ENCODE peak calls at places on chromosomes 2 and 18, in five cellular contexts. One of them, this sample, is unnamed.
A peak's percentile ranks its signal among the peaks of the same experiment; 100 is the strongest.

GRCh38 chr2:182229288-182229687 is 197.5 kb downstream of the PDE1A start:
- DNase-seq in Calu3: no peak
- DNase-seq in upper lobe of left lung: no peak
- DNase-seq in adrenal gland: no peak
- DNase-seq in ascending aorta: no peak
- DNase-seq in this sample: no peak

GRCh38 chr2:235263205-235264120 is 230.4 kb upstream of the AGAP1 start:
- DNase-seq in Calu3: peak; percentile 69
- DNase-seq in upper lobe of left lung: peak; percentile 48
- DNase-seq in adrenal gland: peak; percentile 88
- DNase-seq in ascending aorta: no peak
- DNase-seq in this sample: no peak

GRCh38 chr2:240591784-240592183 is 5.2 kb downstream of the CAPN10 start:
- DNase-seq in Calu3: no peak
- DNase-seq in upper lobe of left lung: no peak
- DNase-seq in adrenal gland: no peak
- DNase-seq in ascending aorta: peak; percentile 7
- DNase-seq in this sample: no peak

GRCh38 chr2:20649586-20650375 is 1.1 kb downstream of the HS1BP3 start:
- DNase-seq in Calu3: no peak
- DNase-seq in upper lobe of left lung: no peak
- DNase-seq in adrenal gland: peak; percentile 68
- DNase-seq in ascending aorta: no peak
- DNase-seq in this sample: no peak

GRCh38 chr2:72883356-72883962 is 3.7 kb upstream of the SPR start:
- DNase-seq in Calu3: peak; percentile 52
- DNase-seq in upper lobe of left lung: no peak
- DNase-seq in adrenal gland: no peak
- DNase-seq in ascending aorta: no peak
- DNase-seq in this sample: no peak

GRCh38 chr18:7023581-7023980 is 94.0 kb downstream of the LAMA1 start:
- DNase-seq in Calu3: no peak
- DNase-seq in upper lobe of left lung: no peak
- DNase-seq in adrenal gland: no peak
- DNase-seq in ascending aorta: no peak
- DNase-seq in this sample: no peak

GRCh38 chr2:121359937-121360565 is 75.0 kb upstream of the TFCP2L1 start:
- DNase-seq in Calu3: no peak
- DNase-seq in upper lobe of left lung: no peak
- DNase-seq in adrenal gland: no peak
- DNase-seq in ascending aorta: no peak
- DNase-seq in this sample: no peak

GRCh38 chr2:160471950-160472349 is 21.7 kb downstream of the RBMS1 start:
- DNase-seq in Calu3: no peak
- DNase-seq in upper lobe of left lung: no peak
- DNase-seq in adrenal gland: no peak
- DNase-seq in ascending aorta: no peak
- DNase-seq in this sample: no peak

GRCh38 chr2:27842894-27843293 is 47.3 kb downstream of the RBKS start:
- DNase-seq in Calu3: no peak
- DNase-seq in upper lobe of left lung: no peak
- DNase-seq in adrenal gland: no peak
- DNase-seq in ascending aorta: no peak
- DNase-seq in this sample: no peak

GRCh38 chr2:40448476-40449079 is 3.3 kb downstream of the SLC8A1 start:
- DNase-seq in Calu3: no peak
- DNase-seq in upper lobe of left lung: no peak
- DNase-seq in adrenal gland: no peak
- DNase-seq in ascending aorta: no peak
- DNase-seq in this sample: no peak
- TF ChIP-seq CTCF in Calu3: peak; percentile 28
- TF ChIP-seq CTCF in upper lobe of left lung: no peak
- TF ChIP-seq CTCF in adrenal gland: no peak
- TF ChIP-seq CTCF in ascending aorta: peak; percentile 52
- TF ChIP-seq CTCF in this sample: peak; percentile 74

DNA sequence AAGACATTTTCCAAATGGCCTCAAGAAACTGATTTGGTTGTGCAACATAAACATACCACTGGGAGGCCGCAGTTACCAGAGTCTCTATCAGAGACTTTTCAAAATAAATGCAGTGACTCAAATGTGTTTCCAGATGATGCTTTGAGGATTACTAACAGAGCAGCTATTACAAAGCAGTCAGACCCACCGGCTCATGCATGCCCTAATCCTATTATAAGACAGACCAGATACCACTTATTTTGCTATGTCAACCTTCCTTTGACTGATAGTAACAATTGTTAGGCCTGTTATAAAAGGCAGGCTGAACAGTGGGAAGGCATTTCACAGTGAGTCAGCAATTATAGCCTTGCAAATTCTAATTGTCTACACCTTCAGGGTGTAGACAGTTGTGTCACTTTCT is 217.7 kb downstream of the LRRTM1 start:
- DNase-seq in Calu3: no peak
- DNase-seq in upper lobe of left lung: no peak
- DNase-seq in adrenal gland: no peak
- DNase-seq in ascending aorta: no peak
- DNase-seq in this sample: no peak
- TF ChIP-seq CTCF in Calu3: no peak
- TF ChIP-seq CTCF in upper lobe of left lung: no peak
- TF ChIP-seq CTCF in adrenal gland: no peak
- TF ChIP-seq CTCF in ascending aorta: no peak
- TF ChIP-seq CTCF in this sample: peak; percentile 33

GRCh38 chr2:237124820-237125219 is 39.1 kb downstream of the COPS8 start:
- DNase-seq in Calu3: no peak
- DNase-seq in upper lobe of left lung: no peak
- DNase-seq in adrenal gland: no peak
- DNase-seq in ascending aorta: no peak
- DNase-seq in this sample: no peak
- TF ChIP-seq CTCF in Calu3: no peak
- TF ChIP-seq CTCF in upper lobe of left lung: no peak
- TF ChIP-seq CTCF in adrenal gland: no peak
- TF ChIP-seq CTCF in ascending aorta: no peak
- TF ChIP-seq CTCF in this sample: no peak

GRCh38 chr2:11419781-11420180 is 46.2 kb downstream of the E2F6 start:
- DNase-seq in Calu3: no peak
- DNase-seq in upper lobe of left lung: no peak
- DNase-seq in adrenal gland: peak; percentile 51
- DNase-seq in ascending aorta: no peak
- DNase-seq in this sample: no peak

GRCh38 chr2:11416931-11417330 is 49.0 kb downstream of the E2F6 start:
- DNase-seq in Calu3: no peak
- DNase-seq in upper lobe of left lung: no peak
- DNase-seq in adrenal gland: no peak
- DNase-seq in ascending aorta: no peak
- DNase-seq in this sample: no peak

GRCh38 chr2:11420190-11420589 is 45.8 kb downstream of the E2F6 start:
- DNase-seq in Calu3: no peak
- DNase-seq in upper lobe of left lung: no peak
- DNase-seq in adrenal gland: no peak
- DNase-seq in ascending aorta: no peak
- DNase-seq in this sample: no peak

GRCh38 chr2:11416191-11416590 is 49.8 kb downstream of the E2F6 start:
- DNase-seq in Calu3: no peak
- DNase-seq in upper lobe of left lung: no peak
- DNase-seq in adrenal gland: no peak
- DNase-seq in ascending aorta: no peak
- DNase-seq in this sample: no peak

GRCh38 chr2:11417946-11418585 is 47.9 kb downstream of the E2F6 start:
- DNase-seq in Calu3: peak; percentile 44
- DNase-seq in upper lobe of left lung: no peak
- DNase-seq in adrenal gland: no peak
- DNase-seq in ascending aorta: no peak
- DNase-seq in this sample: no peak
- TF ChIP-seq CTCF in Calu3: peak; percentile 64
- TF ChIP-seq CTCF in upper lobe of left lung: no peak
- TF ChIP-seq CTCF in adrenal gland: peak; percentile 13
- TF ChIP-seq CTCF in ascending aorta: peak; percentile 15
- TF ChIP-seq CTCF in this sample: peak; percentile 69

DNA sequence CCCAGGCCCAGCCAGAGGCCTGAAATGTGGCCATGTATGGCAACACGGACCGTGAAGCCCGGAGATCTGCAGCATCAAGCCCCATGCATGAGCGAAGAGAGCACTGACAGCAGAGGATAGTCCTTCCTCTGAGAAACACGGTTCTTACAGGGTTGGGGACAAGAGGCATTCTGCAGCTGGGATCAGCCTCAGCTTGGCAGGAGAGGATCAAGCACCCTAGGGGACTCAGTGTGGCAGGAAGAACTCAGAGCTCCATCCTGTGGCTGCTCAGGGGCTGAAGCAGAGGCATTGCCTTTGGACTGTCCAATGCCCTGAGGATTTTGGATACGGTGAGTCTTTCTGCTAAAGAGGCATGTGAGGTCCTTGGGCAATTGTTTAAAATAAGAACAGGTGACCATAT is 368.7 kb downstream of the ZNF516 start:
- DNase-seq in Calu3: no peak
- DNase-seq in upper lobe of left lung: no peak
- DNase-seq in adrenal gland: no peak
- DNase-seq in ascending aorta: no peak
- DNase-seq in this sample: no peak
- TF ChIP-seq CTCF in Calu3: no peak
- TF ChIP-seq CTCF in upper lobe of left lung: no peak
- TF ChIP-seq CTCF in adrenal gland: no peak
- TF ChIP-seq CTCF in ascending aorta: no peak
- TF ChIP-seq CTCF in this sample: no peak